ENCODE peak calls at places on chromosomes 12 and 14, in four cellular contexts. One of them, this sample, is unnamed.
A peak's percentile ranks its signal among the peaks of the same experiment; 100 is the strongest.

GRCh38 chr14:74299061-74299545 is 3.6 kb downstream of the ABCD4 start:
- DNase-seq in amniotic stem cell: no peak
- DNase-seq in BJ: no peak
- DNase-seq in activated CD4-positive, alpha-beta T cell treated with anti-CD3 and anti-CD28 coated beads for 48 hours: peak; percentile 16
- DNase-seq in this sample: no peak

GRCh38 chr12:118625050-118625675 is 248.8 kb downstream of the SUDS3 start:
- DNase-seq in amniotic stem cell: no peak
- DNase-seq in activated CD4-positive, alpha-beta T cell treated with anti-CD3 and anti-CD28 coated beads for 48 hours: no peak
- DNase-seq in BJ: no peak
- DNase-seq in this sample: no peak

GRCh38 chr12:59973515-59973914 is 377.7 kb downstream of the SLC16A7 start:
- DNase-seq in activated CD4-positive, alpha-beta T cell treated with anti-CD3 and anti-CD28 coated beads for 48 hours: no peak
- DNase-seq in amniotic stem cell: no peak
- DNase-seq in BJ: peak; percentile 92
- DNase-seq in this sample: peak; percentile 35

GRCh38 chr14:98234208-98234607 is 1037.8 kb downstream of the BCL11B start:
- DNase-seq in BJ: no peak
- DNase-seq in activated CD4-positive, alpha-beta T cell treated with anti-CD3 and anti-CD28 coated beads for 48 hours: peak; percentile 57
- DNase-seq in amniotic stem cell: no peak
- DNase-seq in this sample: no peak

GRCh38 chr14:103130965-103131364 is 7.7 kb downstream of the TNFAIP2 start:
- DNase-seq in amniotic stem cell: no peak
- DNase-seq in BJ: peak; percentile 66
- DNase-seq in activated CD4-positive, alpha-beta T cell treated with anti-CD3 and anti-CD28 coated beads for 48 hours: no peak
- DNase-seq in this sample: no peak

GRCh38 chr12:91316161-91316759 is 133.6 kb upstream of the DCN start:
- DNase-seq in activated CD4-positive, alpha-beta T cell treated with anti-CD3 and anti-CD28 coated beads for 48 hours: no peak
- DNase-seq in amniotic stem cell: no peak
- DNase-seq in BJ: no peak
- DNase-seq in this sample: no peak

GRCh38 chr12:119725523-119725922 is 57.6 kb downstream of the PRKAB1 start:
- DNase-seq in BJ: no peak
- DNase-seq in amniotic stem cell: no peak
- DNase-seq in activated CD4-positive, alpha-beta T cell treated with anti-CD3 and anti-CD28 coated beads for 48 hours: no peak
- DNase-seq in this sample: no peak

GRCh38 chr12:123085730-123086487 is 65.0 kb downstream of the PITPNM2 start:
- DNase-seq in amniotic stem cell: no peak
- DNase-seq in activated CD4-positive, alpha-beta T cell treated with anti-CD3 and anti-CD28 coated beads for 48 hours: peak; percentile 35
- DNase-seq in BJ: no peak
- DNase-seq in this sample: no peak

GRCh38 chr12:52280319-52280795 is 5.9 kb downstream of the KRT86 start:
- DNase-seq in amniotic stem cell: peak; percentile 81
- DNase-seq in activated CD4-positive, alpha-beta T cell treated with anti-CD3 and anti-CD28 coated beads for 48 hours: no peak
- DNase-seq in BJ: peak; percentile 91
- DNase-seq in this sample: peak; percentile 93